ENCODE peak calls at places on chromosomes 6 and 20, in seven cellular contexts. One of them, this sample, is unnamed.
A peak's percentile ranks its signal among the peaks of the same experiment; 100 is the strongest.

GRCh38 chr20:53763707-53764415 is 170.2 kb upstream of the ZNF217 start:
- DNase-seq in NCI-H2171: no peak
- DNase-seq in fibroblast of the aortic adventitia: peak; percentile 61
- DNase-seq in heart left ventricle: no peak
- DNase-seq in neural progenitor cell: peak; percentile 49
- DNase-seq in ACHN: no peak
- DNase-seq in progenitor cell of endocrine pancreas: no peak
- DNase-seq in this sample: no peak

GRCh38 chr6:42217165-42217522 is 517 bp downstream of the MRPS10 start:
- DNase-seq in NCI-H2171: no peak
- DNase-seq in neural progenitor cell: peak; percentile 13
- DNase-seq in progenitor cell of endocrine pancreas: no peak
- DNase-seq in ACHN: no peak
- DNase-seq in heart left ventricle: no peak
- DNase-seq in fibroblast of the aortic adventitia: no peak
- DNase-seq in this sample: no peak

GRCh38 chr6:136307351-136307750 is 17.7 kb upstream of the BCLAF1 start:
- DNase-seq in ACHN: no peak
- DNase-seq in fibroblast of the aortic adventitia: no peak
- DNase-seq in NCI-H2171: peak; percentile 17
- DNase-seq in heart left ventricle: no peak
- DNase-seq in neural progenitor cell: no peak
- DNase-seq in progenitor cell of endocrine pancreas: no peak
- DNase-seq in this sample: peak; percentile 35

GRCh38 chr6:147868493-147869222 is 360.2 kb downstream of the SAMD5 start:
- DNase-seq in fibroblast of the aortic adventitia: no peak
- DNase-seq in NCI-H2171: peak; percentile 70
- DNase-seq in neural progenitor cell: no peak
- DNase-seq in ACHN: no peak
- DNase-seq in heart left ventricle: no peak
- DNase-seq in progenitor cell of endocrine pancreas: no peak
- DNase-seq in this sample: no peak

GRCh38 chr6:47579040-47579439 is 101.5 kb downstream of the CD2AP start:
- DNase-seq in ACHN: no peak
- DNase-seq in NCI-H2171: no peak
- DNase-seq in progenitor cell of endocrine pancreas: no peak
- DNase-seq in heart left ventricle: no peak
- DNase-seq in fibroblast of the aortic adventitia: no peak
- DNase-seq in neural progenitor cell: no peak
- DNase-seq in this sample: no peak

GRCh38 chr6:167122041-167122826 is 662 bp upstream of the CCR6 start:
- DNase-seq in heart left ventricle: no peak
- DNase-seq in ACHN: no peak
- DNase-seq in neural progenitor cell: no peak
- DNase-seq in fibroblast of the aortic adventitia: no peak
- DNase-seq in progenitor cell of endocrine pancreas: no peak
- DNase-seq in NCI-H2171: no peak
- DNase-seq in this sample: no peak

GRCh38 chr6:106381871-106382270 is 21.4 kb downstream of the CRYBG1 start:
- DNase-seq in fibroblast of the aortic adventitia: peak; percentile 29
- DNase-seq in heart left ventricle: no peak
- DNase-seq in progenitor cell of endocrine pancreas: no peak
- DNase-seq in NCI-H2171: no peak
- DNase-seq in neural progenitor cell: no peak
- DNase-seq in ACHN: no peak
- DNase-seq in this sample: no peak

GRCh38 chr6:170203212-170203611 is 87.7 kb downstream of the DLL1 start:
- DNase-seq in fibroblast of the aortic adventitia: no peak
- DNase-seq in heart left ventricle: no peak
- DNase-seq in progenitor cell of endocrine pancreas: no peak
- DNase-seq in neural progenitor cell: no peak
- DNase-seq in ACHN: no peak
- DNase-seq in NCI-H2171: no peak
- DNase-seq in this sample: no peak

GRCh38 chr20:3471397-3472021 is 691 bp downstream of the ATRN start:
- DNase-seq in ACHN: no peak
- DNase-seq in neural progenitor cell: peak; percentile 25
- DNase-seq in fibroblast of the aortic adventitia: no peak
- DNase-seq in progenitor cell of endocrine pancreas: no peak
- DNase-seq in heart left ventricle: no peak
- DNase-seq in NCI-H2171: no peak
- DNase-seq in this sample: no peak

GRCh38 chr6:141326426-141326825 is 806.3 kb upstream of the GJE1 start:
- DNase-seq in NCI-H2171: no peak
- DNase-seq in neural progenitor cell: no peak
- DNase-seq in fibroblast of the aortic adventitia: peak; percentile 97
- DNase-seq in ACHN: peak; percentile 94
- DNase-seq in progenitor cell of endocrine pancreas: no peak
- DNase-seq in heart left ventricle: no peak
- DNase-seq in this sample: no peak

GRCh38 chr6:111753573-111753972 is 119.7 kb downstream of the FYN start:
- DNase-seq in fibroblast of the aortic adventitia: no peak
- DNase-seq in neural progenitor cell: no peak
- DNase-seq in NCI-H2171: no peak
- DNase-seq in ACHN: no peak
- DNase-seq in progenitor cell of endocrine pancreas: no peak
- DNase-seq in heart left ventricle: no peak
- DNase-seq in this sample: no peak

GRCh38 chr20:62595491-62595890 is 46.8 kb upstream of the SLCO4A1 start:
- DNase-seq in NCI-H2171: no peak
- DNase-seq in progenitor cell of endocrine pancreas: no peak
- DNase-seq in fibroblast of the aortic adventitia: peak; percentile 56
- DNase-seq in neural progenitor cell: no peak
- DNase-seq in ACHN: no peak
- DNase-seq in heart left ventricle: peak; percentile 73
- DNase-seq in this sample: no peak

GRCh38 chr20:52001999-52002666 is 189.4 kb downstream of the ZFP64 start:
- DNase-seq in heart left ventricle: no peak
- DNase-seq in ACHN: no peak
- DNase-seq in fibroblast of the aortic adventitia: no peak
- DNase-seq in NCI-H2171: peak; percentile 11
- DNase-seq in progenitor cell of endocrine pancreas: no peak
- DNase-seq in neural progenitor cell: no peak
- DNase-seq in this sample: peak; percentile 5

GRCh38 chr6:99592900-99593299 is 13.7 kb upstream of the PRDM13 start:
- DNase-seq in progenitor cell of endocrine pancreas: no peak
- DNase-seq in ACHN: no peak
- DNase-seq in NCI-H2171: no peak
- DNase-seq in neural progenitor cell: no peak
- DNase-seq in heart left ventricle: no peak
- DNase-seq in fibroblast of the aortic adventitia: peak; percentile 46
- DNase-seq in this sample: no peak

GRCh38 chr6:133645000-133645619 is 243.8 kb upstream of the TCF21 start:
- DNase-seq in ACHN: peak; percentile 22
- DNase-seq in progenitor cell of endocrine pancreas: no peak
- DNase-seq in neural progenitor cell: no peak
- DNase-seq in heart left ventricle: no peak
- DNase-seq in NCI-H2171: peak; percentile 52
- DNase-seq in fibroblast of the aortic adventitia: peak; percentile 64
- DNase-seq in this sample: peak; percentile 52

GRCh38 chr6:24855389-24856245 is 56.9 kb upstream of the ARMH2 start:
- DNase-seq in fibroblast of the aortic adventitia: peak; percentile 81
- DNase-seq in neural progenitor cell: peak; percentile 80
- DNase-seq in NCI-H2171: peak; percentile 69
- DNase-seq in progenitor cell of endocrine pancreas: peak; percentile 18
- DNase-seq in heart left ventricle: no peak
- DNase-seq in ACHN: peak; percentile 63
- DNase-seq in this sample: peak; percentile 74

GRCh38 chr6:157385482-157385881 is 4.5 kb downstream of the ZDHHC14 start:
- DNase-seq in heart left ventricle: no peak
- DNase-seq in neural progenitor cell: no peak
- DNase-seq in ACHN: no peak
- DNase-seq in fibroblast of the aortic adventitia: no peak
- DNase-seq in NCI-H2171: no peak
- DNase-seq in progenitor cell of endocrine pancreas: no peak
- DNase-seq in this sample: no peak

GRCh38 chr20:41649489-41649888 is 31.3 kb upstream of the CHD6 start:
- DNase-seq in fibroblast of the aortic adventitia: no peak
- DNase-seq in ACHN: no peak
- DNase-seq in progenitor cell of endocrine pancreas: no peak
- DNase-seq in heart left ventricle: no peak
- DNase-seq in NCI-H2171: peak; percentile 54
- DNase-seq in neural progenitor cell: no peak
- DNase-seq in this sample: no peak

GRCh38 chr6:44076016-44076365 is 51.3 kb downstream of the MRPL14 start:
- DNase-seq in neural progenitor cell: no peak
- DNase-seq in progenitor cell of endocrine pancreas: no peak
- DNase-seq in fibroblast of the aortic adventitia: no peak
- DNase-seq in NCI-H2171: no peak
- DNase-seq in heart left ventricle: no peak
- DNase-seq in ACHN: no peak
- DNase-seq in this sample: no peak

GRCh38 chr20:36808317-36809257 is 35.0 kb upstream of the DSN1 start:
- DNase-seq in fibroblast of the aortic adventitia: peak; percentile 57
- DNase-seq in heart left ventricle: peak; percentile 86
- DNase-seq in neural progenitor cell: peak; percentile 69
- DNase-seq in ACHN: peak; percentile 63
- DNase-seq in NCI-H2171: no peak
- DNase-seq in progenitor cell of endocrine pancreas: no peak
- DNase-seq in this sample: no peak

GRCh38 chr6:88047510-88048150 is at the start of gene SPACA1:
- DNase-seq in progenitor cell of endocrine pancreas: no peak
- DNase-seq in NCI-H2171: no peak
- DNase-seq in ACHN: no peak
- DNase-seq in neural progenitor cell: no peak
- DNase-seq in fibroblast of the aortic adventitia: no peak
- DNase-seq in heart left ventricle: no peak
- DNase-seq in this sample: no peak

GRCh38 chr20:47887064-47887463 is 101.8 kb upstream of the SULF2 start:
- DNase-seq in heart left ventricle: no peak
- DNase-seq in ACHN: no peak
- DNase-seq in neural progenitor cell: no peak
- DNase-seq in fibroblast of the aortic adventitia: no peak
- DNase-seq in NCI-H2171: no peak
- DNase-seq in progenitor cell of endocrine pancreas: no peak
- DNase-seq in this sample: no peak

GRCh38 chr20:50368813-50369224 is 141.4 kb upstream of the PTPN1 start:
- DNase-seq in ACHN: no peak
- DNase-seq in neural progenitor cell: no peak
- DNase-seq in heart left ventricle: no peak
- DNase-seq in NCI-H2171: no peak
- DNase-seq in fibroblast of the aortic adventitia: peak; percentile 34
- DNase-seq in progenitor cell of endocrine pancreas: no peak
- DNase-seq in this sample: no peak

GRCh38 chr6:149053848-149054558 is 263.5 kb upstream of the TAB2 start:
- DNase-seq in fibroblast of the aortic adventitia: no peak
- DNase-seq in ACHN: no peak
- DNase-seq in heart left ventricle: no peak
- DNase-seq in neural progenitor cell: no peak
- DNase-seq in NCI-H2171: peak; percentile 64
- DNase-seq in progenitor cell of endocrine pancreas: no peak
- DNase-seq in this sample: no peak

GRCh38 chr6:4174042-4174441 is 38.7 kb upstream of the ECI2 start:
- DNase-seq in ACHN: no peak
- DNase-seq in neural progenitor cell: no peak
- DNase-seq in heart left ventricle: no peak
- DNase-seq in progenitor cell of endocrine pancreas: no peak
- DNase-seq in fibroblast of the aortic adventitia: no peak
- DNase-seq in NCI-H2171: no peak
- DNase-seq in this sample: no peak